ENCODE peak calls at places on chromosome 9, in four cellular contexts. S, W, Z and I are unnamed samples.

GRCh38 chr9:105742088-105742487 is 47.7 kb downstream of the TMEM38B start:
- DNase-seq in S (no peak), W (no peak), Z (no peak), I (no peak)

GRCh38 chr9:136409557-136410455 is 608 bp downstream of the ENTR1 start:
- DNase-seq in S (peak), W (peak), Z (no peak), I (peak)

GRCh38 chr9:113331780-113332179 is 8.3 kb downstream of the WDR31 start:
- DNase-seq in S (no peak), W (no peak), Z (no peak), I (no peak)

GRCh38 chr9:75979362-75979761 is 88.9 kb downstream of the PCSK5 start:
- DNase-seq in S (peak), W (no peak), Z (no peak), I (no peak)

GRCh38 chr9:129412814-129413536 is 207.9 kb downstream of the C9orf50 start:
- DNase-seq in S (no peak), W (peak), Z (no peak), I (peak)

GRCh38 chr9:92501671-92502393 is 19.5 kb upstream of the ASPN start:
- DNase-seq in S (peak), W (peak), Z (peak), I (no peak)

GRCh38 chr9:90915693-90916092 is 114.1 kb downstream of the SYK start:
- DNase-seq in S (no peak), W (no peak), Z (no peak), I (peak)

GRCh38 chr9:116174347-116174746 is 20.8 kb downstream of the PAPPA start:
- DNase-seq in S (peak), W (no peak), Z (no peak), I (no peak)

GRCh38 chr9:107147134-107147533 is 135.9 kb upstream of the RAD23B start:
- DNase-seq in S (no peak), W (no peak), Z (no peak), I (no peak)

GRCh38 chr9:621199-621860 is 220.2 kb upstream of the DMRT1 start:
- DNase-seq in S (no peak), W (no peak), Z (no peak), I (peak)

GRCh38 chr9:16921855-16922254 is 51.4 kb upstream of the BNC2 start:
- DNase-seq in S (no peak), W (no peak), Z (peak), I (no peak)

GRCh38 chr9:13705913-13706312 is 426.4 kb upstream of the MPDZ start:
- DNase-seq in S (no peak), W (peak), Z (no peak), I (no peak)

GRCh38 chr9:81146684-81147337 is 542.5 kb downstream of the TLE1 start:
- DNase-seq in S (no peak), W (no peak), Z (no peak), I (no peak)

GRCh38 chr9:81461196-81461595 is 228.2 kb downstream of the TLE1 start:
- DNase-seq in S (no peak), W (no peak), Z (no peak), I (no peak)

GRCh38 chr9:133869674-133870419 is 122.3 kb downstream of the VAV2 start:
- DNase-seq in S (no peak), W (peak), Z (no peak), I (no peak)

GRCh38 chr9:105950894-105951293 is 256.6 kb downstream of the TMEM38B start:
- DNase-seq in S (no peak), W (no peak), Z (no peak), I (no peak)

GRCh38 chr9:87076825-87077224 is 129.5 kb upstream of the GAS1 start:
- DNase-seq in S (no peak), W (no peak), Z (no peak), I (no peak)

GRCh38 chr9:105425817-105426433 is 21.9 kb upstream of the FSD1L start:
- DNase-seq in S (no peak), W (peak), Z (no peak), I (no peak)

GRCh38 chr9:16571127-16571848 is 299.2 kb downstream of the BNC2 start:
- DNase-seq in S (no peak), W (no peak), Z (no peak), I (no peak)

GRCh38 chr9:38720083-38720755 is at the start of gene FAM240B:
- DNase-seq in S (no peak), W (no peak), Z (no peak), I (no peak)

GRCh38 chr9:82679488-82679887 is 383.5 kb downstream of the RASEF start:
- DNase-seq in S (no peak), W (no peak), Z (no peak), I (no peak)

GRCh38 chr9:121672213-121672612 is 20.8 kb downstream of the DAB2IP start:
- DNase-seq in S (no peak), W (no peak), Z (no peak), I (no peak)

GRCh38 chr9:8887369-8887768 is 1087.8 kb upstream of the DMAC1 start:
- DNase-seq in S (no peak), W (no peak), Z (no peak), I (no peak)

GRCh38 chr9:79617395-79617794 is 45.6 kb downstream of the TLE4 start:
- DNase-seq in S (no peak), W (no peak), Z (no peak), I (peak)

GRCh38 chr9:75974006-75974766 is 83.7 kb downstream of the PCSK5 start:
- DNase-seq in S (no peak), W (no peak), Z (no peak), I (no peak)

GRCh38 chr9:111152614-111153013 is 114.3 kb upstream of the LPAR1 start:
- DNase-seq in S (no peak), W (no peak), Z (no peak), I (no peak)

GRCh38 chr9:15150939-15151338 is 156.1 kb downstream of the TTC39B start:
- DNase-seq in S (no peak), W (peak), Z (no peak), I (no peak)

GRCh38 chr9:114003756-114004155 is 74.3 kb downstream of the AMBP start:
- DNase-seq in S (no peak), W (peak), Z (no peak), I (peak)

GRCh38 chr9:90778746-90779145 is 22.9 kb upstream of the SYK start:
- DNase-seq in S (no peak), W (no peak), Z (no peak), I (no peak)

GRCh38 chr9:137795156-137795666 is 82.4 kb upstream of the CACNA1B start:
- DNase-seq in S (no peak), W (no peak), Z (no peak), I (no peak)

GRCh38 chr9:82598254-82599039 is 464.5 kb downstream of the RASEF start:
- DNase-seq in S (no peak), W (no peak), Z (no peak), I (no peak)

GRCh38 chr9:120845255-120845654 is 2.5 kb upstream of the PSMD5 start:
- DNase-seq in S (no peak), W (no peak), Z (no peak), I (no peak)

GRCh38 chr9:128102861-128103588 is 24.5 kb downstream of the PTGES2 start:
- DNase-seq in S (peak), W (no peak), Z (no peak), I (no peak)

GRCh38 chr9:128105538-128106175 is 21.9 kb downstream of the PTGES2 start:
- DNase-seq in S (no peak), W (no peak), Z (no peak), I (no peak)

GRCh38 chr9:128102196-128102595 is 25.3 kb downstream of the PTGES2 start:
- DNase-seq in S (no peak), W (no peak), Z (no peak), I (no peak)

GRCh38 chr9:128103589-128103962 is 24.0 kb downstream of the PTGES2 start:
- DNase-seq in S (peak), W (no peak), Z (no peak), I (no peak)

DNA sequence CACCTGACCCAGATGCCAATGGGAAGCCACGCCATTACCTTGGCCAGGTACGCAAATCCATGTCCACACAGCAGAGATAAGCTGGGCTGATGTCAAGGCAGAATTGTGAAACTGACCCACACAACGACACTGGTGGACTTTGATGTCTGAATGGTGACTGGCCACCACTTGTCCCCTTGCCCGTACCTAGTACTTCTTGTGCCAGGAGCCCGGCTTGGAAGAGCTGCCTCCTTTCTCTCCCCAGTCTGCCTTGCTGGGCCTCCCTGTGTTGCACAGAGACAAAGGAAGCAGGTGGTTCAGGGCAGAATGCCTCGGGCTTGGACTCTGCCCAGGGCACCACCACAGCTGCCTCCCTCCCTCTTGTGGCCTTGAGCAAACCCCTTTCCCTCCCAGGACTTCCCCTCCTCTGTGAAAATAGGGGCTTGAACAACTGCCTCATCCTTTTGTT is 23.3 kb downstream of the PTGES2 start:
- DNase-seq in S (peak), W (peak), Z (no peak), I (no peak)
- TF ChIP-seq POLR2A in S (peak), W (no peak), Z (no peak), I (no peak)

DNA sequence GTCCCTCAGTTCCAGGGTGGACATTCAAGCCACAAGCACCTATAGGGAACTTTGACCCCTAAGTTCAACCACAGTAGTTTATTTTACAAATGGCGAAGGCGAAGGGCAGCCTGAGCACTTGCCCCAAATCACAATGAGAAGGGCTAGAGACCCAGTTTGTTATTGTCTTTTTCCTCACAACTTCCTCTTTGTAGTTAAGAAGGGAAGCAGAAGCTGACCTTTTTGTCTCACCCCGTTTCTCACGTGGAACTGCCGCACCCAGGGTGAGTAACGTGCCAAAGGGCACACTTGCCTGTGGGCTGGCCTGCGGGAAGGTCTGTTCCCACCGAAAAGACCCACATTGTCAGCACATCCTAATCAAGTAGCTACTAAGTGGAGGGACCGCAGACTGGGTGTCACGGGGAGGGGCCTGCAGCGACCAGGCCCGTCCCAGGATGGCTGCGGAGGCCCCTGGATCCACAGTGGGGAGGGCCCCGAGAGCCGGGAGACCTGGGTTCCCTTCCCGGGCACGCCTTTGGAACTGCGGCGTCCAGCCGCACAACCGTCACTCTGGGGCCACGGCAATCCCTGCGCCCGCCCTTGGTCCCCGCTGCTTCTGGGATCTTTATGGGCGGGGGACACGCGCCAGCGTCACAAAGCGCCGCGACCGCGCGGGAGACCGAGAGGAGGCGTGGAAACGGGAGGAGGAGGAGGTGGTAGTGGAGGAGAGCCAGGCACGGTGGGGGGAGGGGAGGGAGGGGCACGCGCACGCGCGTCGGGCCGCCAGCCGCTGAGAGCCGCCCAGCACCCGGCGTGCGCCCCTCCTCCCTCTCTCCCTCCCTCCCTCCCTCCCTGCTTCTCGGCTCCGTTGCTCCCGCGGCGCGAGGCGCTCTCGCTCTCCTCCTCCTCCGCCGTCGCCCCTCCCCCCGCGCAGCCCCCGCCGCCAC is at the start of gene UBE2R2:
- DNase-seq in S (peak), W (peak), Z (peak), I (peak)
- TF ChIP-seq POLR2A in S (peak), W (peak), Z (peak), I (peak)

GRCh38 chr9:127611796-127612790 is at the start of gene STXBP1:
- DNase-seq in S (peak), W (peak), Z (peak), I (peak)
- TF ChIP-seq POLR2A in S (no peak), W (peak), Z (peak), I (peak)

GRCh38 chr9:109500421-109500974 is 2.4 kb upstream of the PTPN3 start:
- DNase-seq in S (no peak), W (no peak), Z (no peak), I (no peak)

GRCh38 chr9:109499631-109500120 is 1.6 kb upstream of the PTPN3 start:
- DNase-seq in S (peak), W (no peak), Z (no peak), I (peak)

GRCh38 chr9:109497193-109498165 is 628 bp downstream of the PTPN3 start:
- DNase-seq in S (no peak), W (no peak), Z (no peak), I (no peak)

GRCh38 chr9:109499061-109499630 is 1.0 kb upstream of the PTPN3 start:
- DNase-seq in S (no peak), W (no peak), Z (no peak), I (no peak)

DNA sequence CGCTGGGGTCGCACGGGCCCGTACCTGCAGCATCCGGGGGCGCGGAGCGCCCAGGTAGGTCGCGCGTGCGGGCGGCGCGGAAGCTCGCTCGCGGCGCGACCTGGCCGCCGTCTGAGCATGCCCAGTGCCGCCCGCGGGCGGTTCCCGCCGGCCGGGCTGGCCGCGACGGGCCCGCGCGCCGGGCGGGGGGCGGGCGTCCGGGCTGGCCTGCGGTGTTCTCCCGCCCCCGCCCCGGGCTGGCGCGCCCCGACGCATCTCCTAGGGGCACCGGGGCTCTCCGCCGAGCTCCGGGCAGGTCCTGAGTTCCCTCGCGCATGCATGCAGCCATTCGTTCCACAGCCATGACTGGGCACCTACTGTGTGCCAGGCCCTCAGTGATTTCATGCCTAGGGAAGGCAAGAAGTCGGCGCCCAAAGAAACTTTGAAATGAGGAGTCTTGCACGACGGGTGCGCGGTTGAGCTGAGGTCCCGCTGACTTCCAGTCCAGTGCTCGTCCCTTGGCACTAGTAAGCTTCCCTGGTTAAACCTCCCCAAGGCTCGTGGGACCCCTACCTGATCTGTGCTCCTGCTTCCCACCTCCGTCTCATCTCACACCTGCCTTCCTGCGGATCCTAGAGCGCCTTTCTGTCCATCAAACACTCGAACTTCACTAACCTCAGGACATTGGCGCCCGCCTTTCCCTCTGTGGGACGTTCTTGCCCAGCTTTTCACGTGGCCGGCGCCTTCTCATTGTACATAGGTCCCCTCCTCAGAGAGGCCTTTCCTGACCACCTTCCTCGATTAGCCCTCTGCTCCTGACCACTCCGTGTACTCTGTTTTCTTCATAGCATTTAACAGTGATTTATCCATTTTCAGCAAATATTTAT is at the start of gene PTPN3:
- DNase-seq in S (no peak), W (no peak), Z (no peak), I (peak)
- TF ChIP-seq POLR2A in S (no peak), W (no peak), Z (peak), I (no peak)

GRCh38 chr9:123353041-123353440 is 3.0 kb upstream of the CRB2 start:
- DNase-seq in S (no peak), W (no peak), Z (no peak), I (no peak)
- TF ChIP-seq POLR2A in S (no peak), W (no peak), Z (no peak), I (no peak)

GRCh38 chr9:89405832-89406231 is 87.5 kb downstream of the SECISBP2 start:
- DNase-seq in S (no peak), W (peak), Z (no peak), I (peak)

GRCh38 chr9:89407070-89407469 is 88.8 kb downstream of the SECISBP2 start:
- DNase-seq in S (no peak), W (no peak), Z (no peak), I (no peak)

GRCh38 chr9:89410022-89410421 is 87.9 kb downstream of the SEMA4D start:
- DNase-seq in S (no peak), W (no peak), Z (no peak), I (no peak)

GRCh38 chr9:89410709-89411111 is 87.2 kb downstream of the SEMA4D start:
- DNase-seq in S (no peak), W (no peak), Z (no peak), I (no peak)

DNA sequence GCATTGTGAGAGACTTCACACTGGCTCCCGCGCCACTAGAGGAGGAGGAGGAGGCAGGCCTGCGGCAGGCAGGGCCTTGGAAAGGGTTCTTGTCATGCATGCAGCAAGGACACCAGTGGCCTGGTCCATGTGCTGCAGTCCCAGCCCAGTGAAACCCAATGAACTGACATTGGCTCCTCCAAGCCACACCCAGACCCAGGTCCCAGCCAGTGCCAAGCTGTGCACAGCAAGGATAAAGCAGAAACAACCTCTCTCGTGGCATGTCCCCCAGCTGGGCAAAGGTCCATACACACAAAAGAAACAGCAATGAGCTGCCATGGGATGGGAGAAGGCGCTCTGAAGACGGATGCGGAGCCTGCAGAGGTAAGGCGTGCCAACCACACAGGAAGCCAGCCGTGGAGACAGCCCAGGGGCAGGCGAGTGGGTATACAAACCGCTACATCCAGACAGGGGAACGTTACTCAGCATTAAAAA is 89.2 kb downstream of the SEMA4D start:
- DNase-seq in S (no peak), W (no peak), Z (no peak), I (no peak)
- TF ChIP-seq POLR2A in S (no peak), W (no peak), Z (no peak), I (no peak)

DNA sequence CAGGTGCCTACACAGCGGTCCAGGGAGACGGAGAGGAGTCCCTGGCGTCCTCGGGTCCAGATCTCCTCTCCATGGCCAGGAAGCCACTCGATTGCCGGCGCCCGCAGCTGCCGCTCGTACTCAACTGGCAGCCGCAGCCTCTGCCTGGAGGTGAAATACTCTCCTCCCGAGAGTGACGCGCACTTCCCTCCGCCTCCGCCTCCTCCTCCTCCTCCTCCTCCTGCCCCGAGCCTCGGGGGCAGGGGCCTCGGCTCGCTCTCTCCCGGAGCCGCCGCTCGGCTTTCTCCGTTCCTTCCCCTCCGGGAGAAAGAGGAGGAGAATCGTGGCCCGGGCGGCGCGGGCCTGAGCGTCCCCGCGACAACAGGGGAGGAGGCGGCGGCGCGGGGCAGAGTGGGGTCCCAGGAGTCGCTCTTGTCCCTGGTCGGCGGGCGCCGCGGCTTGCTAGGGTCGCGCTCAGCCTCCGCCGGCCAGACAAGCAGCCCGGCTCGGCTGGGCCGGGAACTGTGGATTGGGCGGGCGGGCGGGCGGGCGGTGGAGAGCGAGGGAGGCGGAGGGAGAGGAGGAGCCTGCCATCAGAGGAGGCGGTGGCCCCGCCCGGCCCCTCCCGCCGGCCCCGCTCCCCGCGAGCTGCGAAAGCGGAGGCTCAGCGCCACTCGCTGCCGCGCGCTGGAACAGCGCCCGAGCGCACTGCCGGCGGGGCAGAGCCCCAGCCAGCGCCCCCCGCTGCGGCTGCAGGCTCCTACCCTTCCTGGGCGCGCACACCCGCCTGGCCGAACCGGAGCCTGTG is at the start of gene CEMIP2:
- DNase-seq in S (peak), W (peak), Z (peak), I (peak)
- TF ChIP-seq POLR2A in S (peak), W (peak), Z (peak), I (peak)